ENCODE peak calls at places on chromosome 1, in six cellular contexts. One of them, this sample, is unnamed.

GRCh38 chr1:87592156-87592555 is 263.5 kb downstream of the LMO4 start:
- DNase-seq in GM12878: peak; percentile 24
- DNase-seq in HCT116: no peak
- DNase-seq in HepG2: no peak
- DNase-seq in K562: no peak
- DNase-seq in H1: no peak
- DNase-seq in this sample: no peak

GRCh38 chr1:156616463-156616862 is 2.8 kb upstream of the HAPLN2 start:
- DNase-seq in GM12878: no peak
- DNase-seq in HCT116: no peak
- DNase-seq in H1: no peak
- DNase-seq in K562: peak; percentile 91
- DNase-seq in HepG2: peak; percentile 81
- DNase-seq in this sample: no peak

GRCh38 chr1:6545276-6545934 is 8.9 kb downstream of the NOL9 start:
- DNase-seq in HCT116: no peak
- DNase-seq in K562: no peak
- DNase-seq in GM12878: no peak
- DNase-seq in HepG2: no peak
- DNase-seq in H1: no peak
- DNase-seq in this sample: no peak

GRCh38 chr1:190858140-190858539 is 380.5 kb upstream of the BRINP3 start:
- DNase-seq in HCT116: no peak
- DNase-seq in GM12878: no peak
- DNase-seq in H1: no peak
- DNase-seq in K562: no peak
- DNase-seq in HepG2: no peak
- DNase-seq in this sample: peak; percentile 61

GRCh38 chr1:39852214-39852791 is 31.0 kb downstream of the TRIT1 start:
- DNase-seq in HepG2: peak; percentile 69
- DNase-seq in HCT116: no peak
- DNase-seq in K562: no peak
- DNase-seq in H1: no peak
- DNase-seq in GM12878: no peak
- DNase-seq in this sample: no peak

GRCh38 chr1:91844862-91845528 is 41.0 kb downstream of the TGFBR3 start:
- DNase-seq in HCT116: no peak
- DNase-seq in GM12878: no peak
- DNase-seq in H1: no peak
- DNase-seq in K562: no peak
- DNase-seq in HepG2: peak; percentile 87
- DNase-seq in this sample: no peak

GRCh38 chr1:53591924-53592323 is 132.7 kb downstream of the DMRTB1 start:
- DNase-seq in HCT116: no peak
- DNase-seq in K562: no peak
- DNase-seq in GM12878: no peak
- DNase-seq in H1: no peak
- DNase-seq in HepG2: no peak
- DNase-seq in this sample: no peak

GRCh38 chr1:201515062-201515750 is 8.3 kb upstream of the CSRP1 start:
- DNase-seq in HCT116: no peak
- DNase-seq in GM12878: no peak
- DNase-seq in HepG2: no peak
- DNase-seq in K562: no peak
- DNase-seq in H1: no peak
- DNase-seq in this sample: no peak

GRCh38 chr1:36400825-36401601 is 3.3 kb upstream of the LSM10 start:
- DNase-seq in K562: peak; percentile 82
- DNase-seq in HCT116: peak; percentile 95
- DNase-seq in HepG2: peak; percentile 93
- DNase-seq in GM12878: no peak
- DNase-seq in H1: peak; percentile 83
- DNase-seq in this sample: no peak

DNA sequence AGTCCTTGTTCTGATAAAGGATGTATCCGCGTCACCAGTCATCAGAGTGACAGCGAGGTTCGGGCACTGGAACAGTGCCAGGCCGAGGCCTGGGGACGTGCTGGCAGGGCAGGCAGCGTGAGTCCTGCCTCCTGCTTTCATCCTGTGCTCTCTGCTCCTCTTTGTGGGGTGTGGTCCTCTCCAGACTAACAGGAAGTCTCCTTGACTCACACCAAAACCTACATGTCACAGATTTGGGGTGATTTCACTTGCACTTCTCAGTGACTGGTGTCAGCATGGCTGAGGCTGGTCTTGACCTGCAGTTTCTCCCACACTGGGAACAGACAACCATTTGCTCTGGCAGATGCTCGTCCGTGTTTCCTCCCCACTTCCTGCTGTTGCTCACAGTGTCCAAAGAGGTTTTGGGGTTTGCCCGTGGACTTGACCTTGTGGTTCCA is 8.8 kb upstream of the NLRP3 start:
- DNase-seq in HepG2: no peak
- DNase-seq in H1: no peak
- DNase-seq in K562: no peak
- DNase-seq in GM12878: peak; percentile 85
- DNase-seq in HCT116: no peak
- DNase-seq in this sample: no peak
- TF ChIP-seq ZNF274 in HepG2: no peak
- TF ChIP-seq ZNF274 in H1: no peak
- TF ChIP-seq ZNF274 in K562: no peak
- TF ChIP-seq ZNF274 in GM12878: no peak
- TF ChIP-seq ZNF274 in HCT116: no peak
- TF ChIP-seq ZNF274 in this sample: no peak

GRCh38 chr1:234969630-234970370 is 158.8 kb downstream of the TOMM20 start:
- DNase-seq in GM12878: no peak
- DNase-seq in H1: peak; percentile 82
- DNase-seq in HCT116: no peak
- DNase-seq in K562: no peak
- DNase-seq in HepG2: no peak
- DNase-seq in this sample: no peak
- TF ChIP-seq YY1 in GM12878: no peak
- TF ChIP-seq YY1 in H1: no peak
- TF ChIP-seq YY1 in HCT116: no peak
- TF ChIP-seq YY1 in K562: no peak
- TF ChIP-seq YY1 in HepG2: no peak
- TF ChIP-seq YY1 in this sample: no peak

GRCh38 chr1:158952416-158952815 is 21.1 kb downstream of the PYHIN1 start:
- DNase-seq in K562: no peak
- DNase-seq in H1: no peak
- DNase-seq in HCT116: no peak
- DNase-seq in GM12878: no peak
- DNase-seq in HepG2: no peak
- DNase-seq in this sample: no peak

GRCh38 chr1:158951956-158952355 is 20.6 kb downstream of the PYHIN1 start:
- DNase-seq in K562: peak; percentile 11
- DNase-seq in HepG2: no peak
- DNase-seq in HCT116: no peak
- DNase-seq in GM12878: peak; percentile 30
- DNase-seq in H1: no peak
- DNase-seq in this sample: no peak
- TF ChIP-seq ZNF274 in K562: no peak
- TF ChIP-seq ZNF274 in HepG2: no peak
- TF ChIP-seq ZNF274 in HCT116: no peak
- TF ChIP-seq ZNF274 in GM12878: no peak
- TF ChIP-seq ZNF274 in H1: no peak
- TF ChIP-seq ZNF274 in this sample: no peak

GRCh38 chr1:110494522-110495406 is 24.2 kb downstream of the KCNA10 start:
- DNase-seq in H1: no peak
- DNase-seq in HepG2: no peak
- DNase-seq in HCT116: no peak
- DNase-seq in K562: no peak
- DNase-seq in GM12878: no peak
- DNase-seq in this sample: peak; percentile 36

GRCh38 chr1:110495926-110496600 is 22.9 kb downstream of the KCNA10 start:
- DNase-seq in H1: peak; percentile 91
- DNase-seq in HepG2: peak; percentile 56
- DNase-seq in K562: peak; percentile 91
- DNase-seq in HCT116: peak; percentile 68
- DNase-seq in GM12878: no peak
- DNase-seq in this sample: peak; percentile 80

GRCh38 chr1:110501725-110502124 is 17.2 kb downstream of the KCNA10 start:
- DNase-seq in H1: no peak
- DNase-seq in GM12878: no peak
- DNase-seq in K562: no peak
- DNase-seq in HCT116: no peak
- DNase-seq in HepG2: no peak
- DNase-seq in this sample: no peak

GRCh38 chr1:110502402-110502801 is 16.6 kb downstream of the KCNA10 start:
- DNase-seq in K562: no peak
- DNase-seq in HepG2: no peak
- DNase-seq in HCT116: no peak
- DNase-seq in H1: no peak
- DNase-seq in GM12878: no peak
- DNase-seq in this sample: no peak

DNA sequence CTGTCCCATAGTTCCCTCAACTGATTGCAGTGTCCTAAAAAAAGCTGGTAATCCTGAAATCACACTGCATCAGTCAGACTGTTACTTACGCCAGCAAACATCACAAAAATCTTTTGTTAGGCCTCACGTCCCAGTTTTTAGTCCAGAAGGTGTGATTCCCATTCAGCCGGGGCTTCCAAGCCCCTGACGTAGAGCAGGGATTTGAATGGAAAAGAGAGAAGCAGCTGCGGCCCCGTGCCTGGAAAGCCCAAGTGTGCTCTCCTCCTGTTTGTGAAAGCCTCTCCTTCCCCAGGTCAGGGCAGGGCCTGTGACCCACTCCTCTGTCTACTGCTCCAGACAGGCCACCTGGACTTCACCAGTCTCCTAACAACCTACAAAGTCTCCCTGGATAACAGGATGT is 20.7 kb downstream of the KCNA10 start:
- DNase-seq in K562: no peak
- DNase-seq in HCT116: no peak
- DNase-seq in HepG2: no peak
- DNase-seq in GM12878: no peak
- DNase-seq in H1: no peak
- DNase-seq in this sample: no peak
- TF ChIP-seq YY1 in K562: no peak
- TF ChIP-seq YY1 in HCT116: no peak
- TF ChIP-seq YY1 in HepG2: no peak
- TF ChIP-seq YY1 in GM12878: no peak
- TF ChIP-seq YY1 in H1: no peak
- TF ChIP-seq YY1 in this sample: no peak

GRCh38 chr1:205375816-205376545 is 19.3 kb upstream of the KLHDC8A start:
- DNase-seq in HepG2: peak; percentile 33
- DNase-seq in HCT116: peak; percentile 16
- DNase-seq in GM12878: no peak
- DNase-seq in K562: no peak
- DNase-seq in H1: no peak
- DNase-seq in this sample: peak; percentile 76
- TF ChIP-seq ZNF274 in HepG2: no peak
- TF ChIP-seq ZNF274 in HCT116: no peak
- TF ChIP-seq ZNF274 in GM12878: no peak
- TF ChIP-seq ZNF274 in K562: no peak
- TF ChIP-seq ZNF274 in H1: no peak
- TF ChIP-seq ZNF274 in this sample: no peak

GRCh38 chr1:94743866-94744265 is 76.3 kb upstream of the SLC44A3 start:
- DNase-seq in K562: no peak
- DNase-seq in HepG2: no peak
- DNase-seq in H1: no peak
- DNase-seq in HCT116: no peak
- DNase-seq in GM12878: no peak
- DNase-seq in this sample: no peak

GRCh38 chr1:94741956-94742355 is 78.2 kb upstream of the SLC44A3 start:
- DNase-seq in H1: no peak
- DNase-seq in GM12878: no peak
- DNase-seq in HepG2: no peak
- DNase-seq in HCT116: no peak
- DNase-seq in K562: no peak
- DNase-seq in this sample: no peak

GRCh38 chr1:94739521-94740061 is 80.6 kb upstream of the SLC44A3 start:
- DNase-seq in K562: no peak
- DNase-seq in HCT116: no peak
- DNase-seq in H1: no peak
- DNase-seq in HepG2: no peak
- DNase-seq in GM12878: no peak
- DNase-seq in this sample: no peak

GRCh38 chr1:94738371-94738770 is 81.8 kb upstream of the SLC44A3 start:
- DNase-seq in H1: no peak
- DNase-seq in HepG2: no peak
- DNase-seq in GM12878: no peak
- DNase-seq in K562: no peak
- DNase-seq in HCT116: no peak
- DNase-seq in this sample: no peak

GRCh38 chr1:94741510-94741909 is 78.6 kb upstream of the SLC44A3 start:
- DNase-seq in HCT116: no peak
- DNase-seq in K562: no peak
- DNase-seq in HepG2: no peak
- DNase-seq in GM12878: no peak
- DNase-seq in H1: no peak
- DNase-seq in this sample: no peak
- TF ChIP-seq YY1 in HCT116: no peak
- TF ChIP-seq YY1 in K562: no peak
- TF ChIP-seq YY1 in HepG2: no peak
- TF ChIP-seq YY1 in GM12878: no peak
- TF ChIP-seq YY1 in H1: no peak
- TF ChIP-seq YY1 in this sample: no peak

GRCh38 chr1:23742670-23743286 is 493 bp upstream of the ELOA start:
- DNase-seq in GM12878: no peak
- DNase-seq in HCT116: no peak
- DNase-seq in HepG2: no peak
- DNase-seq in H1: no peak
- DNase-seq in K562: no peak
- DNase-seq in this sample: no peak

GRCh38 chr1:23741609-23742008 is 1.7 kb upstream of the ELOA start:
- DNase-seq in K562: no peak
- DNase-seq in GM12878: no peak
- DNase-seq in H1: no peak
- DNase-seq in HCT116: no peak
- DNase-seq in HepG2: no peak
- DNase-seq in this sample: no peak

GRCh38 chr1:23745515-23745914 is 2.2 kb downstream of the ELOA start:
- DNase-seq in K562: peak; percentile 54
- DNase-seq in H1: no peak
- DNase-seq in HCT116: peak; percentile 24
- DNase-seq in GM12878: no peak
- DNase-seq in HepG2: peak; percentile 58
- DNase-seq in this sample: no peak

GRCh38 chr1:23747947-23748346 is 4.7 kb downstream of the ELOA start:
- DNase-seq in H1: no peak
- DNase-seq in GM12878: no peak
- DNase-seq in HCT116: no peak
- DNase-seq in HepG2: no peak
- DNase-seq in K562: no peak
- DNase-seq in this sample: no peak

GRCh38 chr1:23743287-23744052 is at the start of gene ELOA:
- DNase-seq in HepG2: peak; percentile 35
- DNase-seq in HCT116: no peak
- DNase-seq in GM12878: no peak
- DNase-seq in K562: peak; percentile 97
- DNase-seq in H1: peak; percentile 85
- DNase-seq in this sample: peak; percentile 57
- TF ChIP-seq ZNF274 in HepG2: peak; percentile 83
- TF ChIP-seq ZNF274 in HCT116: no peak
- TF ChIP-seq ZNF274 in GM12878: no peak
- TF ChIP-seq ZNF274 in K562: no peak
- TF ChIP-seq ZNF274 in H1: no peak
- TF ChIP-seq ZNF274 in this sample: no peak

DNA sequence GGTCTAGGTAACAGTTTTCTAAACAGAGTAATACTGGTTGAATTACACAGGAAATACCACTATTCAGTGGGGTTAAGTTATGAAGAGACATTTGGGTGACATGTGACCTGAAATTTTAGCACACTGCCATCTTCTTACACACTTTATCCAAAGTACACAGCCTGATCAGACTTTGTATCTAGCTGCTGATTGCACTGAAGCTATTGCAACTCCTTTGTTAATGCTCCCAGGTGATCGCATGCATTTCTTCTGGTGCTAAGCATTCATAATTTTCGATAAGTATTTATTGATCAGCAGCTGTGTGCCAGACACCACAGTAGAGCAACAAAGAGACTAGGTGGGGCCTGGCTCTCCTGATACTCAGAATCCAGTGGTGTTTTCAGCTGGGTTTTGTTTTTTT is 52.4 kb downstream of the AK4 start:
- DNase-seq in HCT116: no peak
- DNase-seq in H1: no peak
- DNase-seq in GM12878: no peak
- DNase-seq in K562: no peak
- DNase-seq in HepG2: no peak
- DNase-seq in this sample: no peak
- TF ChIP-seq YY1 in HCT116: no peak
- TF ChIP-seq YY1 in H1: no peak
- TF ChIP-seq YY1 in GM12878: no peak
- TF ChIP-seq YY1 in K562: no peak
- TF ChIP-seq YY1 in HepG2: no peak
- TF ChIP-seq YY1 in this sample: no peak

This sample was measured in NT2/D1.